ENCODE peak calls at places on chromosomes 13 and 19, in eight cellular contexts. One of them, this sample, is unnamed.

GRCh38 chr19:13505761-13506549 is at the start of gene CACNA1A:
- DNase-seq in lung: no peak
- DNase-seq in tibial artery: no peak
- DNase-seq in AG04449: no peak
- DNase-seq in right cardiac atrium: no peak
- DNase-seq in psoas muscle: no peak
- DNase-seq in AG10803: peak; percentile 45
- DNase-seq in CD8-positive, alpha-beta T cell: no peak
- DNase-seq in this sample: no peak

GRCh38 chr19:42606660-42607351 is 12.1 kb upstream of the CEACAM8 start:
- DNase-seq in psoas muscle: peak; percentile 37
- DNase-seq in AG04449: no peak
- DNase-seq in right cardiac atrium: peak; percentile 70
- DNase-seq in lung: peak; percentile 81
- DNase-seq in tibial artery: no peak
- DNase-seq in CD8-positive, alpha-beta T cell: no peak
- DNase-seq in AG10803: peak; percentile 7
- DNase-seq in this sample: no peak

GRCh38 chr13:42883771-42884170 is 102.4 kb downstream of the FAM216B start:
- DNase-seq in lung: no peak
- DNase-seq in right cardiac atrium: no peak
- DNase-seq in tibial artery: no peak
- DNase-seq in AG04449: no peak
- DNase-seq in CD8-positive, alpha-beta T cell: no peak
- DNase-seq in psoas muscle: no peak
- DNase-seq in AG10803: peak; percentile 84
- DNase-seq in this sample: no peak

GRCh38 chr19:23015660-23016059 is 12.7 kb upstream of the ZNF728 start:
- DNase-seq in CD8-positive, alpha-beta T cell: no peak
- DNase-seq in tibial artery: no peak
- DNase-seq in AG04449: no peak
- DNase-seq in psoas muscle: no peak
- DNase-seq in AG10803: no peak
- DNase-seq in right cardiac atrium: no peak
- DNase-seq in lung: no peak
- DNase-seq in this sample: no peak

GRCh38 chr19:8611391-8611883 is 922 bp upstream of the ADAMTS10 start:
- DNase-seq in tibial artery: peak; percentile 80
- DNase-seq in psoas muscle: peak; percentile 48
- DNase-seq in lung: no peak
- DNase-seq in CD8-positive, alpha-beta T cell: no peak
- DNase-seq in AG04449: no peak
- DNase-seq in AG10803: peak; percentile 18
- DNase-seq in right cardiac atrium: peak; percentile 84
- DNase-seq in this sample: no peak

GRCh38 chr13:48563611-48564010 is 30.7 kb upstream of the RCBTB2 start:
- DNase-seq in psoas muscle: no peak
- DNase-seq in AG04449: no peak
- DNase-seq in lung: no peak
- DNase-seq in tibial artery: no peak
- DNase-seq in right cardiac atrium: no peak
- DNase-seq in CD8-positive, alpha-beta T cell: no peak
- DNase-seq in AG10803: no peak
- DNase-seq in this sample: no peak

GRCh38 chr19:45171211-45171623 is 6.8 kb downstream of the TRAPPC6A start:
- DNase-seq in tibial artery: no peak
- DNase-seq in AG04449: no peak
- DNase-seq in lung: no peak
- DNase-seq in psoas muscle: no peak
- DNase-seq in right cardiac atrium: no peak
- DNase-seq in AG10803: no peak
- DNase-seq in CD8-positive, alpha-beta T cell: no peak
- DNase-seq in this sample: no peak

GRCh38 chr13:102814793-102815192 is 15.9 kb downstream of the BIVM start:
- DNase-seq in CD8-positive, alpha-beta T cell: no peak
- DNase-seq in AG04449: no peak
- DNase-seq in tibial artery: no peak
- DNase-seq in right cardiac atrium: no peak
- DNase-seq in psoas muscle: no peak
- DNase-seq in AG10803: no peak
- DNase-seq in lung: no peak
- DNase-seq in this sample: no peak

GRCh38 chr19:11204076-11204602 is 6.8 kb upstream of the KANK2 start:
- DNase-seq in right cardiac atrium: no peak
- DNase-seq in CD8-positive, alpha-beta T cell: no peak
- DNase-seq in AG04449: no peak
- DNase-seq in lung: no peak
- DNase-seq in AG10803: no peak
- DNase-seq in psoas muscle: no peak
- DNase-seq in tibial artery: no peak
- DNase-seq in this sample: no peak

GRCh38 chr19:11200931-11201330 is 3.6 kb upstream of the KANK2 start:
- DNase-seq in tibial artery: no peak
- DNase-seq in right cardiac atrium: no peak
- DNase-seq in lung: no peak
- DNase-seq in AG04449: no peak
- DNase-seq in psoas muscle: no peak
- DNase-seq in CD8-positive, alpha-beta T cell: no peak
- DNase-seq in AG10803: no peak
- DNase-seq in this sample: no peak

GRCh38 chr19:11201791-11202190 is 4.4 kb upstream of the KANK2 start:
- DNase-seq in lung: no peak
- DNase-seq in tibial artery: no peak
- DNase-seq in psoas muscle: no peak
- DNase-seq in AG10803: no peak
- DNase-seq in CD8-positive, alpha-beta T cell: no peak
- DNase-seq in right cardiac atrium: no peak
- DNase-seq in AG04449: no peak
- DNase-seq in this sample: no peak

GRCh38 chr19:11203194-11204075 is 6.1 kb upstream of the KANK2 start:
- DNase-seq in AG04449: peak; percentile 34
- DNase-seq in tibial artery: peak; percentile 96
- DNase-seq in CD8-positive, alpha-beta T cell: no peak
- DNase-seq in AG10803: peak; percentile 83
- DNase-seq in right cardiac atrium: peak; percentile 93
- DNase-seq in lung: peak; percentile 72
- DNase-seq in psoas muscle: peak; percentile 77
- DNase-seq in this sample: peak; percentile 67

GRCh38 chr19:11202488-11203193 is 5.3 kb upstream of the KANK2 start:
- DNase-seq in psoas muscle: no peak
- DNase-seq in AG04449: no peak
- DNase-seq in AG10803: no peak
- DNase-seq in CD8-positive, alpha-beta T cell: no peak
- DNase-seq in tibial artery: no peak
- DNase-seq in right cardiac atrium: no peak
- DNase-seq in lung: no peak
- DNase-seq in this sample: no peak
- H3K4me3 ChIP-seq in psoas muscle: no peak overlapping the region
- H3K4me3 ChIP-seq in AG04449: no peak overlapping the region
- H3K4me3 ChIP-seq in AG10803: no peak overlapping the region
- H3K4me3 ChIP-seq in CD8-positive, alpha-beta T cell: no peak overlapping the region
- H3K4me3 ChIP-seq in tibial artery: peak overlapping the region; percentile 30
- H3K4me3 ChIP-seq in right cardiac atrium: no peak overlapping the region
- H3K4me3 ChIP-seq in lung: no peak overlapping the region
- H3K4me3 ChIP-seq in this sample: no peak overlapping the region

GRCh38 chr19:16591803-16592556 is 19.8 kb upstream of the SLC35E1 start:
- DNase-seq in tibial artery: no peak
- DNase-seq in psoas muscle: no peak
- DNase-seq in AG04449: no peak
- DNase-seq in CD8-positive, alpha-beta T cell: no peak
- DNase-seq in lung: no peak
- DNase-seq in AG10803: no peak
- DNase-seq in right cardiac atrium: no peak
- DNase-seq in this sample: no peak

GRCh38 chr19:16594681-16595091 is 22.5 kb upstream of the SLC35E1 start:
- DNase-seq in AG04449: no peak
- DNase-seq in psoas muscle: no peak
- DNase-seq in lung: no peak
- DNase-seq in tibial artery: no peak
- DNase-seq in right cardiac atrium: no peak
- DNase-seq in CD8-positive, alpha-beta T cell: no peak
- DNase-seq in AG10803: no peak
- DNase-seq in this sample: no peak

GRCh38 chr19:16593181-16593580 is 21.0 kb upstream of the SLC35E1 start:
- DNase-seq in tibial artery: no peak
- DNase-seq in lung: no peak
- DNase-seq in AG10803: no peak
- DNase-seq in AG04449: no peak
- DNase-seq in right cardiac atrium: no peak
- DNase-seq in psoas muscle: no peak
- DNase-seq in CD8-positive, alpha-beta T cell: no peak
- DNase-seq in this sample: no peak

GRCh38 chr19:16595097-16595496 is 22.9 kb upstream of the SLC35E1 start:
- DNase-seq in psoas muscle: no peak
- DNase-seq in CD8-positive, alpha-beta T cell: no peak
- DNase-seq in lung: no peak
- DNase-seq in AG04449: no peak
- DNase-seq in tibial artery: no peak
- DNase-seq in right cardiac atrium: no peak
- DNase-seq in AG10803: no peak
- DNase-seq in this sample: no peak

DNA sequence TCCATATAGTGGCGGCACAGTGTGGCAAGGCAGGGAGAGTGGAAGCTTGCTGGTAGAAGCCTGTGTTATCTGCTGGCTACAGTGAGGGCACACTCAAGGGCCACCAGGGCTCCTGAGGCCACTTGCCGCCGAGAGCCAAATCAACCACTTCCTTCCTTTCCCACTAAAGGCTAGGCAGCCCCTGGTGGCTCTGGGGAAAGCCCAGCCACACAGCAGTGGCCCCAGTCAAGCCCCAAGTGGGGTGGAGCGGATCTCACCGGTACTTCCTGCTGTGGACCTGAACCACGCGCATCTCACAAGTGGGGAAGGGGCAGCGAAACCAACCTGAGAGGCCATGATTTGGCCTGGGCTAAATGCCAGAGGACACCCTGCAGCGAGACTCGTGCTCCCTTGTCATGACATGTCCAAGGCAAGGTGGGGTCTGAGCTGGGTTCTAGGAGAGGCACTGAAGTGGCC is 21.9 kb upstream of the SLC35E1 start:
- DNase-seq in tibial artery: no peak
- DNase-seq in right cardiac atrium: no peak
- DNase-seq in AG04449: no peak
- DNase-seq in psoas muscle: no peak
- DNase-seq in lung: no peak
- DNase-seq in CD8-positive, alpha-beta T cell: no peak
- DNase-seq in AG10803: no peak
- DNase-seq in this sample: no peak
- H3K4me3 ChIP-seq in tibial artery: no peak overlapping the region
- H3K4me3 ChIP-seq in right cardiac atrium: no peak overlapping the region
- H3K4me3 ChIP-seq in AG04449: no peak overlapping the region
- H3K4me3 ChIP-seq in psoas muscle: no peak overlapping the region
- H3K4me3 ChIP-seq in lung: no peak overlapping the region
- H3K4me3 ChIP-seq in CD8-positive, alpha-beta T cell: peak overlapping the region; percentile 54
- H3K4me3 ChIP-seq in AG10803: no peak overlapping the region
- H3K4me3 ChIP-seq in this sample: no peak overlapping the region

GRCh38 chr13:30880756-30881155 is 25.3 kb upstream of the MEDAG start:
- DNase-seq in AG10803: peak; percentile 91
- DNase-seq in CD8-positive, alpha-beta T cell: no peak
- DNase-seq in tibial artery: peak; percentile 85
- DNase-seq in psoas muscle: no peak
- DNase-seq in lung: no peak
- DNase-seq in right cardiac atrium: no peak
- DNase-seq in AG04449: peak; percentile 82
- DNase-seq in this sample: peak; percentile 84

GRCh38 chr13:30882996-30883766 is 22.9 kb upstream of the MEDAG start:
- DNase-seq in tibial artery: no peak
- DNase-seq in right cardiac atrium: no peak
- DNase-seq in psoas muscle: no peak
- DNase-seq in lung: no peak
- DNase-seq in CD8-positive, alpha-beta T cell: no peak
- DNase-seq in AG10803: no peak
- DNase-seq in AG04449: no peak
- DNase-seq in this sample: no peak

GRCh38 chr13:30881191-30881651 is 24.9 kb upstream of the MEDAG start:
- DNase-seq in AG04449: no peak
- DNase-seq in right cardiac atrium: peak; percentile 82
- DNase-seq in tibial artery: peak; percentile 93
- DNase-seq in psoas muscle: peak; percentile 65
- DNase-seq in lung: no peak
- DNase-seq in CD8-positive, alpha-beta T cell: no peak
- DNase-seq in AG10803: peak; percentile 46
- DNase-seq in this sample: no peak

GRCh38 chr13:30881931-30882899 is 23.9 kb upstream of the MEDAG start:
- DNase-seq in AG04449: no peak
- DNase-seq in tibial artery: no peak
- DNase-seq in CD8-positive, alpha-beta T cell: no peak
- DNase-seq in psoas muscle: no peak
- DNase-seq in right cardiac atrium: no peak
- DNase-seq in lung: no peak
- DNase-seq in AG10803: no peak
- DNase-seq in this sample: no peak

DNA sequence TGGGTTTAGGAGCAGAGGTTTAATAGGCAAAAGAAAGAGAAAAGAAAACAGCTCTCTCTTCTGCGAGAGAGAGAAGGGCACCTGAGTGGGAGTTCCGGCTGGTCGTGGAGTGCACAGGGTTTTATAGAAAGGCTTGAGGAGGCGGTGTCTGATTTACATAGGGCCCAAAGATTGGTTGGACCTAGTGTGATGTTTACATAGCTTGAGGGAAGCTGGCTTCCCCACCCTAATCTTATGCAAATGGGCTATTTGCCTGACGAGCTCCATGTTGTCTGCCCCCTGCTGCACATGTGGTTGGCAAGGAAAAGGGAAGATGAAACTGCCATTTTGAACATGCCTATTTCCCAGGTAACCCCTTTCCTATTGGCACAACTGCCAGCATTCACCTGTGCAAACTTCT is 21.5 kb upstream of the MEDAG start:
- DNase-seq in psoas muscle: no peak
- DNase-seq in right cardiac atrium: no peak
- DNase-seq in lung: no peak
- DNase-seq in AG10803: no peak
- DNase-seq in tibial artery: no peak
- DNase-seq in AG04449: no peak
- DNase-seq in CD8-positive, alpha-beta T cell: no peak
- DNase-seq in this sample: no peak
- H3K4me3 ChIP-seq in psoas muscle: no peak overlapping the region
- H3K4me3 ChIP-seq in right cardiac atrium: no peak overlapping the region
- H3K4me3 ChIP-seq in lung: no peak overlapping the region
- H3K4me3 ChIP-seq in AG10803: no peak overlapping the region
- H3K4me3 ChIP-seq in tibial artery: no peak overlapping the region
- H3K4me3 ChIP-seq in AG04449: no peak overlapping the region
- H3K4me3 ChIP-seq in CD8-positive, alpha-beta T cell: no peak overlapping the region
- H3K4me3 ChIP-seq in this sample: no peak overlapping the region

DNA sequence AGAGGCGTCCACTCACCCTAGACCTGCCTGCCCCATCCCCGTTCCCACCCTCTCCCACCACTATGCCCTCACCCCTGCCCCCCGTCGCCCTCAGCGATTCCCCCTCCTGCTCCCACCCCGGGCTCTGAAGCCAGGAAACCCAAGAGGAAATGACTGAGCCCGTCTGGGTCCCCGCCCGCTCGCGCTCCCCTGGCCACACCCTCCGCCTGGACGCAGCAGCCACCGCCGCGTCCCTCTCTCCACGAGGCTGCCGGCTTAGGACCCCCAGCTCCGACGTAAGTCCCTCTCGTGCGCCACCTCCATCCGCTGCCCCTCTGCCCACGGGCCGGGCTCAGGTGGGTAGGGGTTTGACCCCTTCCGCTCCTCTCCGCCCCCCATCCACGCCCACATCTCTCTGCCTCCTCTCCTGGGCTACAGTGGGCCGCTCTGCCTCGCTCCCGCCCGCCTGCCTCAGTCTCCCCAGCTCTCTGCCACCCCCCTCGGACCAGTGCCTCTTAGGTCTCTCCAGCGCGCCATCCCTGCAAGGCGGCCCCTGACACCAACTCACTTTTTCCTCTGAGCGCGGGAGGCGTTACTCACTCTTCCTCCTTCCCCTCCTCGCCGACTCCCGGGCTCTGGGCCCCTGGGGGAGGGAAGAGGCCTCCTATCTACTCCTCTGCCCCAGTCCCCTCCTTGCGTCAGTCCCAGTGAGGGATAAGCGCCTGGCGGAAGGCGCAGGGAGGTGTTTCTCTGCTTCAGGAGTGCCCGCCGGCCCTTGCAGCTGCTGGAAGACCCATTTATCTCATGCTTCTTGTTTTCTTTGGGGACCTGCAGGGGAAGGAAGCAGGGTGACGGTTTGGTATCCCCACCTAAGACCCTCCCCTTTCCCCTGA is at the start of gene FXYD5:
- DNase-seq in AG10803: peak; percentile 76
- DNase-seq in CD8-positive, alpha-beta T cell: peak; percentile 48
- DNase-seq in AG04449: peak; percentile 29
- DNase-seq in right cardiac atrium: peak; percentile 87
- DNase-seq in tibial artery: peak; percentile 81
- DNase-seq in psoas muscle: peak; percentile 74
- DNase-seq in lung: peak; percentile 63
- DNase-seq in this sample: peak; percentile 49
- H3K4me3 ChIP-seq in AG10803: peak within 1 kb of the TSS; percentile 89
- H3K4me3 ChIP-seq in CD8-positive, alpha-beta T cell: peak within 1 kb of the TSS; percentile 99
- H3K4me3 ChIP-seq in AG04449: peak within 1 kb of the TSS; percentile 89
- H3K4me3 ChIP-seq in right cardiac atrium: peak within 1 kb of the TSS; percentile 76
- H3K4me3 ChIP-seq in tibial artery: peak within 1 kb of the TSS; percentile 63
- H3K4me3 ChIP-seq in psoas muscle: peak within 1 kb of the TSS; percentile 63
- H3K4me3 ChIP-seq in lung: peak within 1 kb of the TSS; percentile 88
- H3K4me3 ChIP-seq in this sample: peak within 1 kb of the TSS; percentile 100

This sample was measured in AG09309.